ENCODE peak calls at places on chromosomes 12 and 14, in four cellular contexts. V, G, Z and S are unnamed samples.

GRCh38 chr12:66140726-66141125 is 10.2 kb upstream of the LLPH start:
- DNase-seq in Z (no peak), G (no peak), V (no peak), S (peak)

GRCh38 chr12:104910196-104910840 is 47.8 kb downstream of the SLC41A2 start:
- DNase-seq in Z (no peak), G (peak), V (no peak), S (no peak)

GRCh38 chr12:132824053-132824452 is 4.6 kb downstream of the GOLGA3 start:
- DNase-seq in V (no peak), Z (no peak), G (peak), S (no peak)

GRCh38 chr12:11624126-11624525 is 25.3 kb upstream of the ETV6 start:
- DNase-seq in G (no peak), Z (no peak), V (no peak), S (no peak)

GRCh38 chr12:6235499-6235898 is 35.3 kb downstream of the CD9 start:
- DNase-seq in G (no peak), Z (peak), V (no peak), S (no peak)

GRCh38 chr12:52268212-52268611 is 6.2 kb upstream of the KRT86 start:
- DNase-seq in G (peak), V (no peak), Z (no peak), S (no peak)

GRCh38 chr14:61211476-61212262 is 69.5 kb downstream of the TMEM30B start:
- DNase-seq in Z (no peak), G (no peak), V (no peak), S (no peak)

GRCh38 chr12:120399531-120399930 is 30.6 kb upstream of the MSI1 start:
- DNase-seq in V (no peak), Z (no peak), G (peak), S (no peak)

GRCh38 chr12:7099290-7099996 is 7.2 kb upstream of the C1R start:
- DNase-seq in V (no peak), Z (no peak), G (no peak), S (no peak)

GRCh38 chr14:91405241-91405721 is 12.3 kb downstream of the CCDC88C start:
- DNase-seq in V (no peak), Z (no peak), G (no peak), S (peak)

GRCh38 chr12:89288959-89289358 is 63.3 kb downstream of the DUSP6 start:
- DNase-seq in V (no peak), G (no peak), Z (no peak), S (no peak)

GRCh38 chr14:69043007-69043444 is 63.9 kb upstream of the ACTN1 start:
- DNase-seq in V (no peak), G (no peak), Z (no peak), S (no peak)

GRCh38 chr14:62988967-62989366 is 56.3 kb downstream of the KCNH5 start:
- DNase-seq in V (no peak), Z (no peak), G (peak), S (no peak)

GRCh38 chr12:91978143-91978542 is 167.5 kb downstream of the BTG1 start:
- DNase-seq in Z (no peak), G (peak), V (no peak), S (no peak)

GRCh38 chr12:80241576-80242273 is 142.4 kb downstream of the OTOGL start:
- DNase-seq in V (no peak), G (peak), Z (no peak), S (no peak)

GRCh38 chr12:121697093-121697698 is 15.4 kb upstream of the TMEM120B start:
- DNase-seq in V (peak), Z (no peak), G (peak), S (peak)

GRCh38 chr14:52961060-52961639 is 10.3 kb upstream of the FERMT2 start:
- DNase-seq in Z (no peak), G (peak), V (peak), S (peak)

GRCh38 chr12:93459992-93460391 is 7.3 kb upstream of the MRPL42 start:
- DNase-seq in V (no peak), Z (no peak), G (no peak), S (no peak)

GRCh38 chr14:61140872-61141271 is 140.3 kb downstream of the TMEM30B start:
- DNase-seq in Z (no peak), G (peak), V (no peak), S (no peak)

GRCh38 chr12:29726321-29726692 is 57.4 kb downstream of the TMTC1 start:
- DNase-seq in V (no peak), Z (no peak), G (peak), S (no peak)

GRCh38 chr12:39906237-39906636 is 199.6 kb downstream of the SLC2A13 start:
- DNase-seq in G (no peak), Z (no peak), V (no peak), S (no peak)

GRCh38 chr12:123119808-123120207 is 31.1 kb downstream of the PITPNM2 start:
- DNase-seq in G (no peak), Z (no peak), V (no peak), S (no peak)

GRCh38 chr12:26027401-26027800 is 68.9 kb downstream of the RASSF8 start:
- DNase-seq in Z (no peak), V (no peak), G (no peak), S (no peak)

GRCh38 chr12:95591731-95592130 is 40.5 kb upstream of the USP44 start:
- DNase-seq in G (peak), Z (no peak), V (no peak), S (no peak)

GRCh38 chr12:75155962-75156361 is 53.7 kb downstream of the KCNC2 start:
- DNase-seq in G (no peak), V (no peak), Z (no peak), S (no peak)

GRCh38 chr12:72146495-72146894 is 125.7 kb upstream of the TRHDE start:
- DNase-seq in Z (no peak), G (no peak), V (no peak), S (no peak)

GRCh38 chr12:103783744-103784664 is 57.0 kb downstream of the NT5DC3 start:
- DNase-seq in V (no peak), G (no peak), Z (no peak), S (peak)

GRCh38 chr14:90517431-90517841 is 120.6 kb downstream of the CALM1 start:
- DNase-seq in G (no peak), Z (no peak), V (no peak), S (no peak)

GRCh38 chr12:33129500-33129899 is 232.9 kb upstream of the PKP2 start:
- DNase-seq in G (no peak), Z (no peak), V (no peak), S (no peak)

GRCh38 chr12:122421263-122421814 is 1.1 kb downstream of the CLIP1 start:
- DNase-seq in V (no peak), G (peak), Z (peak), S (peak)

GRCh38 chr14:35682802-35683201 is 126.3 kb downstream of the RALGAPA1 start:
- DNase-seq in Z (no peak), V (no peak), G (peak), S (no peak)

GRCh38 chr12:58419182-58419760 is 477.9 kb downstream of the ATP23 start:
- DNase-seq in G (no peak), V (no peak), Z (no peak), S (no peak)

GRCh38 chr12:76192416-76192815 is 107.9 kb upstream of the NAP1L1 start:
- DNase-seq in V (no peak), Z (no peak), G (no peak), S (no peak)

GRCh38 chr14:91473046-91473445 is 37.1 kb downstream of the PPP4R3A start:
- DNase-seq in V (no peak), Z (no peak), G (no peak), S (no peak)

GRCh38 chr14:20494935-20495766 is 10.2 kb upstream of the RNASE10 start:
- DNase-seq in Z (no peak), G (peak), V (no peak), S (no peak)

GRCh38 chr12:8746046-8746445 is 48.3 kb downstream of the RIMKLB start:
- DNase-seq in Z (no peak), G (no peak), V (no peak), S (no peak)